ENCODE peak calls at places on chromosomes 2 and 18, in eight cellular contexts. W is fibroblast of lung, B is iPS DF 19.7, Y is mesothelial cell of epicardium, V is HEK293T, A is left colon, G is cardiac muscle cell, R is psoas muscle. D is an unnamed sample.
A peak's percentile ranks its signal among the peaks of the same experiment; 100 is the strongest.

GRCh38 chr2:180823546-180824141 is 156.8 kb upstream of the UBE2E3 start:
- DNase-seq in W (peak; percentile 49), B (no peak), Y (no peak), V (no peak), A (no peak), G (peak; percentile 52), R (no peak), D (no peak)

GRCh38 chr18:13438507-13439056 is 220.0 kb downstream of the LDLRAD4 start:
- DNase-seq in W (no peak), B (no peak), Y (no peak), V (no peak), A (no peak), G (no peak), R (no peak), D (no peak)

GRCh38 chr18:79399275-79400081 is 3.7 kb downstream of the NFATC1 start:
- DNase-seq in W (no peak), B (no peak), Y (no peak), V (no peak), A (no peak), G (no peak), R (no peak), D (no peak)

GRCh38 chr2:221817052-221817451 is 244.9 kb upstream of the EPHA4 start:
- DNase-seq in W (peak; percentile 9), B (no peak), Y (no peak), V (no peak), A (no peak), G (peak; percentile 0), R (no peak), D (no peak)

GRCh38 chr18:55136864-55137263 is 177.6 kb upstream of the CCDC68 start:
- DNase-seq in W (no peak), B (no peak), Y (no peak), V (no peak), A (no peak), G (peak; percentile 27), R (no peak), D (no peak)

GRCh38 chr18:44691148-44691925 is 10.6 kb downstream of the SETBP1 start:
- DNase-seq in W (no peak), B (no peak), Y (no peak), V (no peak), A (peak; percentile 47), G (no peak), R (no peak), D (no peak)

GRCh38 chr18:36199691-36200295 is 12.5 kb downstream of the MOCOS start:
- DNase-seq in W (no peak), B (no peak), Y (no peak), V (no peak), A (no peak), G (no peak), R (no peak), D (no peak)

GRCh38 chr2:136112949-136113766 is 4.8 kb downstream of the CXCR4 start:
- DNase-seq in W (no peak), B (no peak), Y (no peak), V (no peak), A (no peak), G (no peak), R (no peak), D (no peak)

GRCh38 chr2:55500025-55500424 is 19.5 kb upstream of the CFAP36 start:
- DNase-seq in W (peak; percentile 74), B (no peak), Y (no peak), V (no peak), A (no peak), G (peak; percentile 64), R (no peak), D (no peak)

GRCh38 chr2:100786297-100786658 is 33.7 kb upstream of the NPAS2 start:
- DNase-seq in W (peak; percentile 66), B (no peak), Y (no peak), V (no peak), A (no peak), G (peak; percentile 68), R (no peak), D (no peak)

GRCh38 chr18:67243799-67244587 is 272.5 kb downstream of the DSEL start:
- DNase-seq in W (no peak), B (no peak), Y (no peak), V (no peak), A (no peak), G (peak; percentile 25), R (no peak), D (no peak)

GRCh38 chr2:88199912-88200682 is 30.0 kb downstream of the THNSL2 start:
- DNase-seq in W (no peak), B (no peak), Y (no peak), V (peak; percentile 29), A (no peak), G (peak; percentile 12), R (peak; percentile 29), D (no peak)

GRCh38 chr2:48738806-48739205 is 16.7 kb downstream of the LHCGR start:
- DNase-seq in W (no peak), B (no peak), Y (no peak), V (no peak), A (no peak), G (peak; percentile 81), R (no peak), D (no peak)

GRCh38 chr2:233674995-233675394 is 3.3 kb downstream of the UGT1A9 start:
- DNase-seq in W (no peak), B (no peak), Y (no peak), V (peak; percentile 18), A (no peak), G (no peak), R (no peak), D (no peak)

GRCh38 chr2:134191835-134192234 is 62.0 kb upstream of the MGAT5 start:
- DNase-seq in W (no peak), B (no peak), Y (no peak), V (no peak), A (no peak), G (no peak), R (no peak), D (no peak)

GRCh38 chr2:36338827-36339145 is 16.8 kb upstream of the CRIM1 start:
- DNase-seq in W (no peak), B (no peak), Y (no peak), V (no peak), A (no peak), G (peak; percentile 36), R (no peak), D (no peak)

GRCh38 chr2:66851449-66851872 is 416.5 kb downstream of the MEIS1 start:
- DNase-seq in W (peak; percentile 96), B (no peak), Y (no peak), V (no peak), A (no peak), G (peak; percentile 63), R (peak; percentile 24), D (no peak)

GRCh38 chr2:7209776-7210555 is 292.8 kb downstream of the RNF144A start:
- DNase-seq in W (peak; percentile 13), B (no peak), Y (no peak), V (no peak), A (no peak), G (peak; percentile 3), R (no peak), D (no peak)

GRCh38 chr2:23788100-23788499 is 138.8 kb downstream of the ATAD2B start:
- DNase-seq in W (no peak), B (no peak), Y (no peak), V (no peak), A (no peak), G (no peak), R (no peak), D (no peak)

GRCh38 chr2:41965886-41966285 is 81.9 kb upstream of the PKDCC start:
- DNase-seq in W (peak; percentile 73), B (no peak), Y (no peak), V (no peak), A (peak; percentile 35), G (peak; percentile 79), R (peak; percentile 59), D (no peak)

GRCh38 chr18:46546111-46546640 is 110.8 kb downstream of the LOXHD1 start:
- DNase-seq in W (no peak), B (no peak), Y (no peak), V (no peak), A (no peak), G (peak; percentile 1), R (no peak), D (no peak)

GRCh38 chr18:10797882-10798281 is 272.1 kb downstream of the NAPG start:
- DNase-seq in W (no peak), B (no peak), Y (no peak), V (no peak), A (no peak), G (no peak), R (no peak), D (no peak)

GRCh38 chr18:44579028-44579692 is 101.5 kb upstream of the SETBP1 start:
- DNase-seq in W (peak; percentile 59), B (no peak), Y (no peak), V (peak; percentile 9), A (no peak), G (peak; percentile 45), R (no peak), D (no peak)

GRCh38 chr18:52341617-52342381 is 1.8 kb downstream of the DCC start:
- DNase-seq in W (peak; percentile 29), B (no peak), Y (peak; percentile 56), V (no peak), A (no peak), G (no peak), R (no peak), D (no peak)

GRCh38 chr2:217396165-217396564 is 536.3 kb upstream of the TNP1 start:
- DNase-seq in W (no peak), B (no peak), Y (no peak), V (no peak), A (no peak), G (no peak), R (no peak), D (no peak)

GRCh38 chr2:106886916-106887758 is 1.2 kb upstream of the ST6GAL2 start:
- DNase-seq in W (peak; percentile 2), B (no peak), Y (peak; percentile 73), V (peak; percentile 14), A (peak; percentile 57), G (peak; percentile 28), R (no peak), D (no peak)

GRCh38 chr2:226414313-226414712 is 385.3 kb downstream of the IRS1 start:
- DNase-seq in W (peak; percentile 43), B (no peak), Y (no peak), V (no peak), A (no peak), G (no peak), R (no peak), D (no peak)

GRCh38 chr18:27824841-27825720 is 351.8 kb downstream of the CDH2 start:
- DNase-seq in W (no peak), B (no peak), Y (no peak), V (no peak), A (no peak), G (no peak), R (no peak), D (no peak)

GRCh38 chr2:8851811-8852560 is 14.6 kb upstream of the KIDINS220 start:
- DNase-seq in W (no peak), B (no peak), Y (no peak), V (peak; percentile 37), A (no peak), G (peak; percentile 35), R (no peak), D (no peak)

GRCh38 chr2:54373855-54374254 is 82.3 kb upstream of the SPTBN1 start:
- DNase-seq in W (no peak), B (no peak), Y (no peak), V (no peak), A (no peak), G (no peak), R (no peak), D (no peak)

GRCh38 chr2:96685592-96686459 is 43.3 kb downstream of the FER1L5 start:
- DNase-seq in W (peak; percentile 31), B (no peak), Y (peak; percentile 87), V (peak; percentile 55), A (no peak), G (peak; percentile 73), R (no peak), D (no peak)

GRCh38 chr2:224145751-224146355 is 106.8 kb upstream of the SERPINE2 start:
- DNase-seq in W (peak; percentile 76), B (no peak), Y (no peak), V (no peak), A (peak; percentile 62), G (peak; percentile 88), R (peak; percentile 16), D (no peak)

GRCh38 chr2:9897331-9897737 is 54.1 kb downstream of the TAF1B start:
- DNase-seq in W (peak; percentile 96), B (no peak), Y (no peak), V (no peak), A (peak; percentile 30), G (peak; percentile 93), R (peak; percentile 73), D (no peak)

GRCh38 chr2:233747283-233747544 is 12.9 kb upstream of the UGT1A1 start:
- DNase-seq in W (no peak), B (no peak), Y (no peak), V (no peak), A (no peak), G (no peak), R (no peak), D (no peak)